ENCODE peak calls at places on chromosomes 7 and 10, in ten cellular contexts. One of them, this sample, is unnamed. For H3K4me1, the result is how much of the 10 kb centered on the place peaks cover.

GRCh38 chr7:75611557-75612178 is 119.5 kb downstream of the SPDYE5 start:
- DNase-seq in uterus: peak
- DNase-seq in upper lobe of right lung: peak
- DNase-seq in GM23338: peak
- DNase-seq in stomach: peak
- DNase-seq in pancreas: peak
- DNase-seq in tibial artery: peak
- DNase-seq in astrocyte: no peak
- DNase-seq in esophagus squamous epithelium: no peak
- DNase-seq in transverse colon: peak
- DNase-seq in this sample: peak

GRCh38 chr10:101388671-101389276 is 34.8 kb downstream of the BTRC start:
- DNase-seq in uterus: no peak
- DNase-seq in upper lobe of right lung: no peak
- DNase-seq in GM23338: no peak
- DNase-seq in stomach: no peak
- DNase-seq in pancreas: no peak
- DNase-seq in tibial artery: no peak
- DNase-seq in astrocyte: no peak
- DNase-seq in esophagus squamous epithelium: no peak
- DNase-seq in transverse colon: no peak
- DNase-seq in this sample: no peak

GRCh38 chr7:97457054-97457453 is 274.8 kb upstream of the TAC1 start:
- DNase-seq in uterus: no peak
- DNase-seq in upper lobe of right lung: no peak
- DNase-seq in GM23338: no peak
- DNase-seq in stomach: no peak
- DNase-seq in pancreas: no peak
- DNase-seq in tibial artery: no peak
- DNase-seq in astrocyte: no peak
- DNase-seq in esophagus squamous epithelium: no peak
- DNase-seq in transverse colon: no peak
- DNase-seq in this sample: no peak

GRCh38 chr10:32156031-32156495 is 99.8 kb upstream of the KIF5B start:
- DNase-seq in uterus: no peak
- DNase-seq in upper lobe of right lung: no peak
- DNase-seq in GM23338: no peak
- DNase-seq in stomach: no peak
- DNase-seq in pancreas: no peak
- DNase-seq in tibial artery: no peak
- DNase-seq in astrocyte: no peak
- DNase-seq in esophagus squamous epithelium: no peak
- DNase-seq in transverse colon: no peak
- DNase-seq in this sample: no peak

GRCh38 chr10:45044290-45044689 is 43.6 kb downstream of the ZNF22 start:
- DNase-seq in uterus: no peak
- DNase-seq in upper lobe of right lung: no peak
- DNase-seq in GM23338: peak
- DNase-seq in stomach: no peak
- DNase-seq in pancreas: no peak
- DNase-seq in tibial artery: no peak
- DNase-seq in astrocyte: no peak
- DNase-seq in esophagus squamous epithelium: no peak
- DNase-seq in transverse colon: no peak
- DNase-seq in this sample: no peak

GRCh38 chr7:77331938-77332695 is 84.0 kb downstream of the GSAP start:
- DNase-seq in uterus: peak
- DNase-seq in upper lobe of right lung: peak
- DNase-seq in GM23338: peak
- DNase-seq in stomach: peak
- DNase-seq in pancreas: peak
- DNase-seq in tibial artery: peak
- DNase-seq in astrocyte: peak
- DNase-seq in esophagus squamous epithelium: no peak
- DNase-seq in transverse colon: peak
- DNase-seq in this sample: no peak

GRCh38 chr7:156432018-156432417 is 208.6 kb upstream of the RNF32 start:
- DNase-seq in uterus: no peak
- DNase-seq in upper lobe of right lung: no peak
- DNase-seq in GM23338: no peak
- DNase-seq in stomach: no peak
- DNase-seq in pancreas: no peak
- DNase-seq in tibial artery: no peak
- DNase-seq in astrocyte: no peak
- DNase-seq in esophagus squamous epithelium: no peak
- DNase-seq in transverse colon: no peak
- DNase-seq in this sample: no peak

GRCh38 chr7:24971333-24972165 is 8.4 kb downstream of the OSBPL3 start:
- DNase-seq in uterus: no peak
- DNase-seq in upper lobe of right lung: no peak
- DNase-seq in GM23338: no peak
- DNase-seq in stomach: no peak
- DNase-seq in pancreas: no peak
- DNase-seq in tibial artery: no peak
- DNase-seq in astrocyte: peak
- DNase-seq in esophagus squamous epithelium: no peak
- DNase-seq in transverse colon: no peak
- DNase-seq in this sample: no peak

GRCh38 chr7:40546616-40547501 is 412.1 kb downstream of the SUGCT start:
- DNase-seq in uterus: no peak
- DNase-seq in upper lobe of right lung: no peak
- DNase-seq in GM23338: no peak
- DNase-seq in stomach: no peak
- DNase-seq in pancreas: no peak
- DNase-seq in tibial artery: no peak
- DNase-seq in astrocyte: no peak
- DNase-seq in esophagus squamous epithelium: no peak
- DNase-seq in transverse colon: no peak
- DNase-seq in this sample: no peak

GRCh38 chr7:8418627-8419245 is 14.7 kb upstream of the NXPH1 start:
- DNase-seq in uterus: no peak
- DNase-seq in upper lobe of right lung: no peak
- DNase-seq in GM23338: peak
- DNase-seq in stomach: peak
- DNase-seq in pancreas: peak
- DNase-seq in tibial artery: no peak
- DNase-seq in astrocyte: peak
- DNase-seq in esophagus squamous epithelium: no peak
- DNase-seq in transverse colon: peak
- DNase-seq in this sample: no peak

GRCh38 chr7:1341995-1342645 is 109.4 kb downstream of the UNCX start:
- DNase-seq in uterus: no peak
- DNase-seq in upper lobe of right lung: no peak
- DNase-seq in GM23338: no peak
- DNase-seq in stomach: no peak
- DNase-seq in pancreas: no peak
- DNase-seq in tibial artery: no peak
- DNase-seq in astrocyte: no peak
- DNase-seq in esophagus squamous epithelium: no peak
- DNase-seq in transverse colon: no peak
- DNase-seq in this sample: peak

GRCh38 chr10:34715511-34716187 is 99.4 kb downstream of the PARD3 start:
- DNase-seq in uterus: no peak
- DNase-seq in upper lobe of right lung: no peak
- DNase-seq in GM23338: no peak
- DNase-seq in stomach: no peak
- DNase-seq in pancreas: no peak
- DNase-seq in tibial artery: no peak
- DNase-seq in astrocyte: peak
- DNase-seq in esophagus squamous epithelium: no peak
- DNase-seq in transverse colon: no peak
- DNase-seq in this sample: no peak

GRCh38 chr10:34719336-34719735 is 95.8 kb downstream of the PARD3 start:
- DNase-seq in uterus: no peak
- DNase-seq in upper lobe of right lung: no peak
- DNase-seq in GM23338: no peak
- DNase-seq in stomach: no peak
- DNase-seq in pancreas: no peak
- DNase-seq in tibial artery: no peak
- DNase-seq in astrocyte: no peak
- DNase-seq in esophagus squamous epithelium: no peak
- DNase-seq in transverse colon: no peak
- DNase-seq in this sample: no peak

GRCh38 chr10:34716234-34716633 is 98.9 kb downstream of the PARD3 start:
- DNase-seq in uterus: no peak
- DNase-seq in upper lobe of right lung: no peak
- DNase-seq in GM23338: no peak
- DNase-seq in stomach: no peak
- DNase-seq in pancreas: no peak
- DNase-seq in tibial artery: no peak
- DNase-seq in astrocyte: no peak
- DNase-seq in esophagus squamous epithelium: no peak
- DNase-seq in transverse colon: no peak
- DNase-seq in this sample: no peak

GRCh38 chr10:34717429-34717828 is 97.7 kb downstream of the PARD3 start:
- DNase-seq in uterus: no peak
- DNase-seq in upper lobe of right lung: no peak
- DNase-seq in GM23338: no peak
- DNase-seq in stomach: no peak
- DNase-seq in pancreas: no peak
- DNase-seq in tibial artery: no peak
- DNase-seq in astrocyte: no peak
- DNase-seq in esophagus squamous epithelium: no peak
- DNase-seq in transverse colon: no peak
- DNase-seq in this sample: no peak

DNA sequence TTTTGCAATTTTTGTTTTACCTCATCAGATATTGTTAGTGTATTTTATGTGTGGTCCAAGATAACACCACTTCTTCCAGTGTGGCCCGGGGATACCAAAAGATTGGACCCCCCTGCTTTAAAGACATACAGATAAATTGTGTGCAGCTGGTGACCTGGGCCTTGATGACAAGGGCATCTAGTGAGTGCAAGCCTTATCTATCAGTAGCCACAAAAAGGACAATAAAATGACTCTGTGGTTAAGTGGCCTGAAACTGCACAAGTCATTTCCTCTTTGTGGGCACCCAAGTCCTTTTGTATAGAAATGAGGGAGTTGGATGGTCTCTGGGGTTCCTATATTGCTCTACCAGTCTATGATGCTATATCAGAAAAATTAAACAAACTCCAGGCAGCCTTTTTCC is 98.1 kb downstream of the PARD3 start:
- DNase-seq in uterus: no peak
- DNase-seq in upper lobe of right lung: no peak
- DNase-seq in GM23338: no peak
- DNase-seq in stomach: no peak
- DNase-seq in pancreas: no peak
- DNase-seq in tibial artery: no peak
- DNase-seq in astrocyte: peak
- DNase-seq in esophagus squamous epithelium: no peak
- DNase-seq in transverse colon: no peak
- DNase-seq in this sample: no peak
- TF ChIP-seq CTCF in uterus: no peak
- TF ChIP-seq CTCF in upper lobe of right lung: no peak
- TF ChIP-seq CTCF in GM23338: no peak
- TF ChIP-seq CTCF in stomach: no peak
- TF ChIP-seq CTCF in pancreas: no peak
- TF ChIP-seq CTCF in tibial artery: no peak
- TF ChIP-seq CTCF in astrocyte: no peak
- TF ChIP-seq CTCF in esophagus squamous epithelium: no peak
- TF ChIP-seq CTCF in transverse colon: no peak
- TF ChIP-seq CTCF in this sample: no peak

DNA sequence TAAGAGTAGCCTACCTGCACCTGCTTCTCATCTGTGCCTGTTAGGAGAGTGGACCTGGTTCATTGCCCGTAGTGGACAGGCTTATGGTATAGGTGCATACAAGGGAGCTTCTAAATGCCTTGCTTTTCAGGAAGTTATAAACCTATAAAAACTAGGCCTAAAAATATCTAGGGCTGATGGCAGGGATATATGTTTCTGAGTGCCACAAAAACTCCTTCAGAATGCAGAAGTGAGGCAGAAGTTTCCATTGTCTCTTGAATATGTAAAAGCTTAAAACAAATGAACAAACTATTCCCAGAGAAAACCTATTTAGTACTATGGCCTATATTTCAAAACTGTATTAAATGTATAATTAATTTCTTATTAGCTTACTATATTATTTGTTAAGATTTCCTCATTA is 91.8 kb downstream of the RNLS start:
- DNase-seq in uterus: no peak
- DNase-seq in upper lobe of right lung: no peak
- DNase-seq in GM23338: no peak
- DNase-seq in stomach: no peak
- DNase-seq in pancreas: no peak
- DNase-seq in tibial artery: no peak
- DNase-seq in astrocyte: no peak
- DNase-seq in esophagus squamous epithelium: no peak
- DNase-seq in transverse colon: no peak
- DNase-seq in this sample: no peak
- H3K4me1 ChIP-seq in uterus: under half
- H3K4me1 ChIP-seq in upper lobe of right lung: under half
- H3K4me1 ChIP-seq in GM23338: under half
- H3K4me1 ChIP-seq in stomach: under half
- H3K4me1 ChIP-seq in pancreas: under half
- H3K4me1 ChIP-seq in tibial artery: under half
- H3K4me1 ChIP-seq in astrocyte: under half
- H3K4me1 ChIP-seq in esophagus squamous epithelium: under half
- H3K4me1 ChIP-seq in transverse colon: under half
- H3K4me1 ChIP-seq in this sample: under half

GRCh38 chr10:19819419-19820033 is 3.3 kb downstream of the PLXDC2 start:
- DNase-seq in uterus: peak
- DNase-seq in upper lobe of right lung: no peak
- DNase-seq in GM23338: peak
- DNase-seq in stomach: no peak
- DNase-seq in pancreas: peak
- DNase-seq in tibial artery: no peak
- DNase-seq in astrocyte: peak
- DNase-seq in esophagus squamous epithelium: no peak
- DNase-seq in transverse colon: peak
- DNase-seq in this sample: no peak
- H3K4me3 ChIP-seq in uterus: no peak
- H3K4me3 ChIP-seq in upper lobe of right lung: peak
- H3K4me3 ChIP-seq in GM23338: peak
- H3K4me3 ChIP-seq in stomach: no peak
- H3K4me3 ChIP-seq in pancreas: no peak
- H3K4me3 ChIP-seq in tibial artery: peak
- H3K4me3 ChIP-seq in astrocyte: no peak
- H3K4me3 ChIP-seq in esophagus squamous epithelium: peak
- H3K4me3 ChIP-seq in transverse colon: no peak
- H3K4me3 ChIP-seq in this sample: no peak

DNA sequence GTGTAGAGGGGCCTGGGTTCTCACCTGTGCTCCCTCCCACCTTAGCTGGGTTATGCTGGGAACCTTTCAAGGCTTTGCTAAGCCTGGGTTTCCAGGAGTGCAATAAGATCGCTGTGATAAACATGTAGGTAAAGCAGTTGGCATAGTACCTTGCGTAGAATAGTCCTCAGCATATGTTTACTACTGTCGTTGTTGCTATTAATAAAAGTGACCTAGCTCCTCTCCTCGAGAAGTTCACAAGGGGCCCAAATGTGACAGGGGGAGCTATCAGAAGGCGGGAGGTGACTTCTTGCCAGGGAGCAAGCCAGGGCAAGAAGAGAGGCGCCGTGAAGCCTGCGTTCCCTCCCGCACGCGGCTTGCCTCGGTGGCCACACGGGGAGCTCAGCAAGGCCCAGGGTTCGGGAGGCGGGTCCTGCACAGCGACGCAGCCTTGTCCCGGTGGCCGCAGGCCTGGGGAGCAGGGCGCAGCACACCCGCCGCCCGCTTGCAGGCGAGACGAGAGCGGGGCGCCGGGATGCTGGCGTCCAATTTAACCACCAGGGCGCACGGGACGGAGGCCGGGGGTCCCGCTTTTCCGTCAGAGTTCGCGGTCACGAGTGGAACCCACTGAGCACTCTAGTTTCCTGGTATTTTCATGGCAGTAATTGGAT is 106.2 kb downstream of the SNX10 start:
- DNase-seq in uterus: no peak
- DNase-seq in upper lobe of right lung: no peak
- DNase-seq in GM23338: peak
- DNase-seq in stomach: no peak
- DNase-seq in pancreas: no peak
- DNase-seq in tibial artery: no peak
- DNase-seq in astrocyte: no peak
- DNase-seq in esophagus squamous epithelium: no peak
- DNase-seq in transverse colon: peak
- DNase-seq in this sample: peak
- TF ChIP-seq CTCF in uterus: no peak
- TF ChIP-seq CTCF in upper lobe of right lung: no peak
- TF ChIP-seq CTCF in GM23338: no peak
- TF ChIP-seq CTCF in stomach: no peak
- TF ChIP-seq CTCF in pancreas: no peak
- TF ChIP-seq CTCF in tibial artery: no peak
- TF ChIP-seq CTCF in astrocyte: no peak
- TF ChIP-seq CTCF in esophagus squamous epithelium: no peak
- TF ChIP-seq CTCF in transverse colon: no peak
- TF ChIP-seq CTCF in this sample: no peak

This sample was measured in mucosa of descending colon.